ENCODE peak calls at places on chromosomes 1 and 21, in six cellular contexts. One of them, this sample, is unnamed.
A peak's percentile ranks its signal among the peaks of the same experiment; 100 is the strongest.

GRCh38 chr1:191831572-191831971 is 326.7 kb upstream of the RGS18 start:
- DNase-seq in PC-9: no peak
- DNase-seq in A673: peak; percentile 50
- DNase-seq in Panc1: no peak
- DNase-seq in lung: no peak
- DNase-seq in heart right ventricle: no peak
- DNase-seq in this sample: no peak

GRCh38 chr1:52636701-52637695 is 4.0 kb downstream of the SHISAL2A start:
- DNase-seq in A673: no peak
- DNase-seq in heart right ventricle: no peak
- DNase-seq in PC-9: no peak
- DNase-seq in Panc1: no peak
- DNase-seq in lung: no peak
- DNase-seq in this sample: no peak

GRCh38 chr1:246274191-246274590 is 232.9 kb downstream of the SMYD3 start:
- DNase-seq in heart right ventricle: no peak
- DNase-seq in Panc1: no peak
- DNase-seq in A673: no peak
- DNase-seq in PC-9: no peak
- DNase-seq in lung: no peak
- DNase-seq in this sample: no peak

GRCh38 chr21:34844033-34844923 is 175.5 kb downstream of the CLIC6 start:
- DNase-seq in Panc1: no peak
- DNase-seq in A673: no peak
- DNase-seq in heart right ventricle: peak; percentile 34
- DNase-seq in PC-9: no peak
- DNase-seq in lung: no peak
- DNase-seq in this sample: peak; percentile 53

GRCh38 chr1:173424786-173425407 is 52.2 kb upstream of the PRDX6 start:
- DNase-seq in heart right ventricle: no peak
- DNase-seq in lung: no peak
- DNase-seq in PC-9: peak; percentile 96
- DNase-seq in Panc1: no peak
- DNase-seq in A673: no peak
- DNase-seq in this sample: no peak

GRCh38 chr21:44958471-44959191 is 18.8 kb downstream of the SLX9 start:
- DNase-seq in A673: peak; percentile 90
- DNase-seq in Panc1: no peak
- DNase-seq in lung: no peak
- DNase-seq in heart right ventricle: peak; percentile 86
- DNase-seq in PC-9: no peak
- DNase-seq in this sample: peak; percentile 76

GRCh38 chr1:54990916-54991315 is 7.8 kb upstream of the BSND start:
- DNase-seq in PC-9: no peak
- DNase-seq in lung: no peak
- DNase-seq in Panc1: no peak
- DNase-seq in A673: no peak
- DNase-seq in heart right ventricle: no peak
- DNase-seq in this sample: no peak

GRCh38 chr1:184283999-184284398 is 102.8 kb upstream of the C1orf21 start:
- DNase-seq in Panc1: no peak
- DNase-seq in lung: no peak
- DNase-seq in PC-9: no peak
- DNase-seq in heart right ventricle: no peak
- DNase-seq in A673: peak; percentile 21
- DNase-seq in this sample: peak; percentile 76

GRCh38 chr1:244941121-244941520 is 76.8 kb upstream of the HNRNPU start:
- DNase-seq in A673: no peak
- DNase-seq in PC-9: no peak
- DNase-seq in heart right ventricle: no peak
- DNase-seq in Panc1: no peak
- DNase-seq in lung: no peak
- DNase-seq in this sample: no peak

GRCh38 chr1:941027-941587 is 17.4 kb downstream of the SAMD11 start:
- DNase-seq in PC-9: no peak
- DNase-seq in Panc1: no peak
- DNase-seq in A673: no peak
- DNase-seq in lung: no peak
- DNase-seq in heart right ventricle: no peak
- DNase-seq in this sample: no peak

GRCh38 chr1:37945743-37946702 is 830 bp downstream of the INPP5B start:
- DNase-seq in lung: peak; percentile 42
- DNase-seq in PC-9: no peak
- DNase-seq in A673: no peak
- DNase-seq in Panc1: no peak
- DNase-seq in heart right ventricle: peak; percentile 55
- DNase-seq in this sample: peak; percentile 90

GRCh38 chr1:63509718-63510117 is 13.3 kb downstream of the ITGB3BP start:
- DNase-seq in lung: no peak
- DNase-seq in PC-9: no peak
- DNase-seq in heart right ventricle: no peak
- DNase-seq in Panc1: no peak
- DNase-seq in A673: no peak
- DNase-seq in this sample: no peak

GRCh38 chr21:25944672-25945213 is 210.0 kb downstream of the GABPA start:
- DNase-seq in A673: no peak
- DNase-seq in Panc1: no peak
- DNase-seq in lung: no peak
- DNase-seq in heart right ventricle: no peak
- DNase-seq in PC-9: no peak
- DNase-seq in this sample: no peak

GRCh38 chr1:199682081-199682480 is 345.4 kb upstream of the NR5A2 start:
- DNase-seq in A673: peak; percentile 77
- DNase-seq in Panc1: no peak
- DNase-seq in heart right ventricle: no peak
- DNase-seq in lung: no peak
- DNase-seq in PC-9: no peak
- DNase-seq in this sample: no peak

GRCh38 chr1:33047839-33048305 is 11.2 kb upstream of the AK2 start:
- DNase-seq in PC-9: peak; percentile 80
- DNase-seq in Panc1: no peak
- DNase-seq in A673: no peak
- DNase-seq in lung: no peak
- DNase-seq in heart right ventricle: no peak
- DNase-seq in this sample: peak; percentile 68

GRCh38 chr1:47578026-47578861 is 140.4 kb downstream of the FOXD2 start:
- DNase-seq in Panc1: no peak
- DNase-seq in A673: no peak
- DNase-seq in lung: no peak
- DNase-seq in PC-9: no peak
- DNase-seq in heart right ventricle: peak; percentile 34
- DNase-seq in this sample: no peak

GRCh38 chr1:156677616-156678596 is 699 bp upstream of the NES start:
- DNase-seq in heart right ventricle: peak; percentile 68
- DNase-seq in lung: no peak
- DNase-seq in Panc1: no peak
- DNase-seq in PC-9: no peak
- DNase-seq in A673: peak; percentile 86
- DNase-seq in this sample: peak; percentile 88

GRCh38 chr1:185401019-185401418 is 84.0 kb upstream of the IVNS1ABP start:
- DNase-seq in PC-9: no peak
- DNase-seq in lung: no peak
- DNase-seq in A673: peak; percentile 14
- DNase-seq in heart right ventricle: no peak
- DNase-seq in Panc1: no peak
- DNase-seq in this sample: no peak

GRCh38 chr21:30552782-30553181 is 8.3 kb downstream of the KRTAP19-7 start:
- DNase-seq in heart right ventricle: no peak
- DNase-seq in Panc1: no peak
- DNase-seq in PC-9: no peak
- DNase-seq in lung: no peak
- DNase-seq in A673: no peak
- DNase-seq in this sample: no peak

GRCh38 chr1:9881838-9882249 is 28.2 kb downstream of the CTNNBIP1 start:
- DNase-seq in heart right ventricle: no peak
- DNase-seq in Panc1: no peak
- DNase-seq in lung: no peak
- DNase-seq in PC-9: peak; percentile 72
- DNase-seq in A673: peak; percentile 54
- DNase-seq in this sample: peak; percentile 58

GRCh38 chr1:155938220-155938627 is 3.2 kb upstream of the RXFP4 start:
- DNase-seq in A673: peak; percentile 84
- DNase-seq in heart right ventricle: no peak
- DNase-seq in lung: no peak
- DNase-seq in Panc1: peak; percentile 90
- DNase-seq in PC-9: peak; percentile 60
- DNase-seq in this sample: peak; percentile 63

GRCh38 chr1:17772580-17773215 is 17.6 kb downstream of the ACTL8 start:
- DNase-seq in PC-9: no peak
- DNase-seq in Panc1: no peak
- DNase-seq in lung: no peak
- DNase-seq in heart right ventricle: no peak
- DNase-seq in A673: no peak
- DNase-seq in this sample: no peak

GRCh38 chr21:39381009-39381408 is 32.1 kb upstream of the HMGN1 start:
- DNase-seq in PC-9: no peak
- DNase-seq in A673: no peak
- DNase-seq in heart right ventricle: no peak
- DNase-seq in Panc1: no peak
- DNase-seq in lung: no peak
- DNase-seq in this sample: peak; percentile 32
- H3K4me1 ChIP-seq in PC-9: peaks cover 21% of the 10 kb centered on the region
- H3K4me1 ChIP-seq in A673: peaks cover 4% of the 10 kb centered on the region
- H3K4me1 ChIP-seq in heart right ventricle: peaks cover 20% of the 10 kb centered on the region
- H3K4me1 ChIP-seq in Panc1: peaks cover 5% of the 10 kb centered on the region
- H3K4me1 ChIP-seq in lung: no peaks in the 10 kb centered on the region
- H3K4me1 ChIP-seq in this sample: peaks cover 18% of the 10 kb centered on the region

DNA sequence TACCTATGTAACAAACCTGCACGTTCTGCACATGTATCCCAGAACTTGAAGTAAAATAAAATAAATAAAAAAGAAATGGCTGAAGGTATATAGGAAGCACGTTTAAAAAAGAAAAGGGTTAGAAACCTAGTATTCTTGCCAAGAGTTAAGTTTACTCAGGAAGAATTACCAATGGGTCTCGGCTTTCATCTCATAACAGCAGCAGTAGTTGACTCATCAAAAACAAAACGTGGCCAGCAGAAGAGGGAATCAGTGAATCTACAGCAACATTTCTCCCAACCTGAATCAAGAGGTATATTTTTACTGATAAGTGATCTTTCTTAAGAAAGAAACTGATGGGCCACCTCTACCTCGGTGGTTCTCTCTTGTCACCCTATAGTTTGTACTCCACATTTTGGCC is 340.3 kb downstream of the BRINP2 start:
- DNase-seq in heart right ventricle: no peak
- DNase-seq in Panc1: no peak
- DNase-seq in A673: no peak
- DNase-seq in PC-9: no peak
- DNase-seq in lung: no peak
- DNase-seq in this sample: peak; percentile 2
- H3K27me3 ChIP-seq in heart right ventricle: no peaks in the 10 kb centered on the region
- H3K27me3 ChIP-seq in Panc1: no peaks in the 10 kb centered on the region
- H3K27me3 ChIP-seq in A673: no peaks in the 10 kb centered on the region
- H3K27me3 ChIP-seq in PC-9: no peaks in the 10 kb centered on the region
- H3K27me3 ChIP-seq in lung: no peaks in the 10 kb centered on the region
- H3K27me3 ChIP-seq in this sample: peaks cover 10% of the 10 kb centered on the region

DNA sequence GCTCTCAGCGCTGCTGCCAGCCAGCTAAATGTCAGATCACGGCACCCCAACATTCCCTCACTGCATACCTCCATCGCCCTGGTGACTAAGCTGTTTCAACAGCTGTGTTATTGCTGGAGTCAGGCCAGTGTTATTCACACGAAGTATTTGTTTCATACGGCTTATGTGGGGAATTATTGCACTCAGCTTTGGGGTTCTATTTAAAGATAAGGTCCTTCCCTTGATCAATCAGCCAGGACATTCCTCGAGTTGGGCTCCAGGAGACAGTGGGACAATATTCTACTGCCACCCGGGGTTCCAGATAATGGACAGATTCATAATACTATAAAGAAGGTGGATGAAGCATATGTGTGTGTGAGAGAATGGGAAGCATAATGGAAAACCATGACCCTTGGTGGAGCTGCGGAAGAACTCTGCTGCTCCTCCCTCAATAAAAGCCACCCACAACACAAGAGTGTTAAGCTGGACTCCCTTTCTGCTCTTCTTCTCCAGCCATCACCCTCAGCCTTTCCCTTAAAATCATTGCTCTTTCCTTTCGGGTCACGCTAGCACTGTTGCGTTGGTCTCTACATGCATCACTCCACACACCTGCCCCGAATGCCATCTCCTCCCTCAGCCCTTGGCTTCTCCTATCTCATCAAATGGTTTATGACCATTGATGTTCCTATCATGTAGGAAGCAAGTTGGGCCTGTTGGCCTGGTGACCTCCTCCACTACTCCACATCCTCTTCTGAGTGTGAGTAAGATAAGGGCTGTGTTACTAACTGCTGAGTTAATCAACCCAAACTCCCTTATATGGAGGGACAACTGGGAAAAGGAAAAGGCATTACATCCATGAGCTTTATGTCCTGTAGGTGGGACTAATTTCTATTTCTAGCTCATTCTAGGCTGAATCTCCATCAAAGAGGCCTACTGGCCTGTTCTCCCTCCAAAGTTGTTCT is 57.9 kb downstream of the WLS start:
- DNase-seq in lung: peak; percentile 71
- DNase-seq in A673: peak; percentile 60
- DNase-seq in PC-9: peak; percentile 91
- DNase-seq in heart right ventricle: peak; percentile 23
- DNase-seq in Panc1: peak; percentile 84
- DNase-seq in this sample: peak; percentile 97
- H3K4me3 ChIP-seq in lung: no peak overlapping the region
- H3K4me3 ChIP-seq in A673: no peak overlapping the region
- H3K4me3 ChIP-seq in PC-9: peak overlapping the region; percentile 12
- H3K4me3 ChIP-seq in heart right ventricle: no peak overlapping the region
- H3K4me3 ChIP-seq in Panc1: peak overlapping the region; percentile 39
- H3K4me3 ChIP-seq in this sample: peak overlapping the region; percentile 57

GRCh38 chr1:116380499-116381316 is 7.7 kb downstream of the ATP1A1 start:
- DNase-seq in PC-9: no peak
- DNase-seq in heart right ventricle: no peak
- DNase-seq in lung: no peak
- DNase-seq in A673: no peak
- DNase-seq in Panc1: no peak
- DNase-seq in this sample: no peak

GRCh38 chr1:116386042-116386441 is 13.0 kb downstream of the ATP1A1 start:
- DNase-seq in PC-9: no peak
- DNase-seq in lung: peak; percentile 52
- DNase-seq in Panc1: no peak
- DNase-seq in A673: no peak
- DNase-seq in heart right ventricle: no peak
- DNase-seq in this sample: no peak

GRCh38 chr1:116379674-116380498 is 6.8 kb downstream of the ATP1A1 start:
- DNase-seq in heart right ventricle: no peak
- DNase-seq in Panc1: no peak
- DNase-seq in A673: no peak
- DNase-seq in lung: no peak
- DNase-seq in PC-9: no peak
- DNase-seq in this sample: no peak

GRCh38 chr1:116382321-116382720 is 9.3 kb downstream of the ATP1A1 start:
- DNase-seq in Panc1: no peak
- DNase-seq in A673: no peak
- DNase-seq in PC-9: no peak
- DNase-seq in lung: no peak
- DNase-seq in heart right ventricle: no peak
- DNase-seq in this sample: no peak

DNA sequence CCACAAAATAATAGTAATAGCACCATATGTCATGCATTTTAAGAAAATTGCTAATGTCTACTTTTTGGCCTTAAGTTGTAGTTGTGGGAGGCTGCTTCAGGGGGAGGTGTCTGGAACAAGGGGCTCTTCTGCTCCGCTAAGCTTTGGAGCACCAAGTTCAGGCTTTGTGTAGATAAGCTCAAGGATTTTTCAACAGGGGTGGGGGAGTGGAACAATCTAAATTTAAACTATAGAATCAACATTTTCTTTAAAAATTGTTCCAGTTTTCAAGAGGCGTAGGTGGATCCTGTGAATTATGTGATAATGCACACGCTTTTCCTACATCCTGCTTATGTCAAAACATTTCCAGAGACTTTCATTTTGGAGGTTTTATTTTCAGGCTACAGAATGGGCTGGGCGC is 9.8 kb downstream of the ATP1A1 start:
- DNase-seq in heart right ventricle: no peak
- DNase-seq in lung: no peak
- DNase-seq in A673: no peak
- DNase-seq in PC-9: no peak
- DNase-seq in Panc1: no peak
- DNase-seq in this sample: no peak
- H3K4me1 ChIP-seq in heart right ventricle: peaks cover 60% of the 10 kb centered on the region
- H3K4me1 ChIP-seq in lung: peaks cover 45% of the 10 kb centered on the region
- H3K4me1 ChIP-seq in A673: peaks cover 94% of the 10 kb centered on the region
- H3K4me1 ChIP-seq in PC-9: peaks cover 36% of the 10 kb centered on the region
- H3K4me1 ChIP-seq in Panc1: peaks cover 11% of the 10 kb centered on the region
- H3K4me1 ChIP-seq in this sample: peaks cover 44% of the 10 kb centered on the region